ENCODE peak calls at places on chromosomes 3 and 15, in five cellular contexts. X, O, A, C and J are unnamed samples. For H3K4me1, the result is how much of the 10 kb centered on the place peaks cover.

GRCh38 chr3:196757876-196758739 is 18.5 kb downstream of the PAK2 start:
- DNase-seq in X (no peak), O (no peak), A (no peak), C (no peak), J (no peak)

GRCh38 chr3:43748179-43748578 is 57.4 kb downstream of the ABHD5 start:
- DNase-seq in A (no peak), X (no peak), O (no peak), C (no peak), J (no peak)

GRCh38 chr3:63864008-63864871 is 573 bp downstream of the ATXN7 start:
- DNase-seq in X (peak), A (peak), O (peak), C (peak), J (peak)

GRCh38 chr3:153315781-153316180 is 153.8 kb downstream of the RAP2B start:
- DNase-seq in C (no peak), X (no peak), A (no peak), O (no peak), J (no peak)

GRCh38 chr3:178082508-178082907 is 453.7 kb upstream of the KCNMB2 start:
- DNase-seq in C (no peak), O (no peak), A (no peak), X (no peak), J (no peak)

GRCh38 chr3:27326949-27327582 is 42.1 kb downstream of the NEK10 start:
- DNase-seq in C (no peak), A (no peak), X (no peak), O (no peak), J (no peak)

GRCh38 chr3:40398346-40398745 is 11.4 kb downstream of the ENTPD3 start:
- DNase-seq in C (no peak), A (no peak), O (no peak), X (no peak), J (peak)

GRCh38 chr15:66715736-66716667 is 14.0 kb downstream of the SMAD6 start:
- DNase-seq in C (no peak), X (no peak), A (no peak), O (no peak), J (peak)

GRCh38 chr3:83500422-83500821 is 1458.4 kb upstream of the CADM2 start:
- DNase-seq in A (no peak), O (no peak), C (peak), X (no peak), J (peak)

GRCh38 chr3:139281512-139282196 is 62.2 kb upstream of the MRPS22 start:
- DNase-seq in C (peak), A (no peak), O (no peak), X (no peak), J (no peak)

GRCh38 chr15:88624156-88624970 is 3.2 kb downstream of the AEN start:
- DNase-seq in O (no peak), C (no peak), A (no peak), X (peak), J (no peak)

GRCh38 chr3:125585595-125586223 is 9.6 kb downstream of the OSBPL11 start:
- DNase-seq in O (peak), C (peak), A (peak), X (peak), J (peak)

GRCh38 chr3:125587039-125587664 is 8.1 kb downstream of the OSBPL11 start:
- DNase-seq in O (no peak), C (no peak), A (no peak), X (no peak), J (no peak)

GRCh38 chr3:125593991-125594574 is 1.2 kb downstream of the OSBPL11 start:
- DNase-seq in A (no peak), O (no peak), C (no peak), X (no peak), J (no peak)

GRCh38 chr3:125591116-125591755 is 4.1 kb downstream of the OSBPL11 start:
- DNase-seq in X (no peak), A (no peak), C (no peak), O (no peak), J (peak)

GRCh38 chr3:125589743-125590142 is 5.6 kb downstream of the OSBPL11 start:
- DNase-seq in X (no peak), C (no peak), A (no peak), O (no peak), J (no peak)
- H3K4me1 ChIP-seq in X (under half), C (under half), A (under half), O (under half), J (under half)

GRCh38 chr3:193451881-193452280 is 73.3 kb upstream of the ATP13A5 start:
- DNase-seq in O (no peak), X (no peak), C (no peak), A (no peak), J (no peak)
- H3K4me3 ChIP-seq in O (no peak), X (no peak), C (no peak), A (no peak), J (no peak)

DNA sequence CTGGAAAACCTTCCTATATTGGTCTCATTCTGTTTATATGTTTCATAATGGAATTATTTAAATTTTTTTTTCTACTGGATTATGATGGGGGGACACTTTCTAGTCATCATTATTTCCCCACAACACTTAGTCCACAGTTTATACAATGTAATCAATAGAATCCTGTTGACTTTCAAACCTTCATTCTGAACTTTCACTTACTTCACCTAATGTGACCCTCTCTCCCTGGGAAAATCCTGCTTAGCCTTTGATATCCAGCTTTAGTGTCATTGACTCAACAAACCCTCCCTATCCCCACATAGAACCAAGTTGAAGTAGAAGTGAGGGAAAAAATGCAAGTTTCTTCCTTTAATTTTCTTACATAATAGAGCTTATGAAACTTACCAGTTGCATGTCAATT is 666.0 kb downstream of the MECOM start:
- DNase-seq in A (no peak), X (no peak), C (no peak), O (no peak), J (no peak)
- TF ChIP-seq CTCF in A (no peak), X (no peak), C (no peak), O (no peak), J (no peak)

DNA sequence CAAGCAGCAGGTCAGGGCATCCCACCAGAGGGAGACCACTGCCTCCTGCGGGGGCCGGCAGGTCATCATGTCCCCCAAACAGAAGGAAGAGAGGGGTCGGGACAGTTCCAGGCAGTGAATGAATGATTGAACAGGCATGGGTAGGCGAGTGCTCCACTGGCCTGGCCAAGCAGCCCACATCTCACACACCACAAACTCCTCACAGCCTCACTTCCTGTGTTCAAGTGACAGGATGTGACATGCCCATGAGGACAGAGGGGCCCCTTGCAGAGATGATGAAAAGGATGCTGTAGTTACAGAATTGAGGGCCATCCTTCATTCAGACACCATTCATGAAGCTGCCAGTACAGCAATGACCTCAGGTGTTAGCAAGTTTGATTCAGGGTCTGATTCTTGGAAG is 3.7 kb downstream of the IQSEC1 start:
- DNase-seq in C (no peak), A (peak), O (no peak), X (no peak), J (no peak)
- H3K4me1 ChIP-seq in C (under half), A (under half), O (under half), X (under half), J (under half)

GRCh38 chr3:9810357-9810726 is 280 bp downstream of the TTLL3 start:
- DNase-seq in O (peak), C (no peak), X (no peak), A (no peak), J (no peak)

GRCh38 chr3:9809615-9810356 is at the start of gene TTLL3:
- DNase-seq in X (peak), A (peak), O (peak), C (peak), J (peak)

GRCh38 chr3:9812870-9813483 is 2.9 kb downstream of the TTLL3 start:
- DNase-seq in X (no peak), O (no peak), C (no peak), A (no peak), J (no peak)

GRCh38 chr3:9809239-9809614 is 835 bp upstream of the TTLL3 start:
- DNase-seq in X (no peak), O (no peak), C (no peak), A (peak), J (peak)

GRCh38 chr3:9810846-9811245 is 784 bp downstream of the TTLL3 start:
- DNase-seq in X (no peak), A (no peak), O (no peak), C (no peak), J (no peak)
- H3K4me3 ChIP-seq in X (peak), A (peak), O (peak), C (no peak), J (no peak)

GRCh38 chr3:183182732-183183610 is 20.4 kb upstream of the LAMP3 start:
- DNase-seq in X (no peak), A (no peak), C (no peak), O (no peak), J (no peak)

GRCh38 chr3:183182073-183182472 is 19.5 kb upstream of the LAMP3 start:
- DNase-seq in X (no peak), O (no peak), C (no peak), A (no peak), J (no peak)

GRCh38 chr3:183189641-183190040 is 27.1 kb upstream of the LAMP3 start:
- DNase-seq in A (no peak), X (no peak), C (no peak), O (no peak), J (no peak)

GRCh38 chr3:183188895-183189462 is 26.4 kb upstream of the LAMP3 start:
- DNase-seq in O (peak), A (peak), C (peak), X (no peak), J (peak)

GRCh38 chr3:183185696-183186095 is 23.2 kb upstream of the LAMP3 start:
- DNase-seq in C (no peak), O (no peak), A (no peak), X (no peak), J (no peak)
- TF ChIP-seq CTCF in C (no peak), O (no peak), A (no peak), X (no peak), J (no peak)

DNA sequence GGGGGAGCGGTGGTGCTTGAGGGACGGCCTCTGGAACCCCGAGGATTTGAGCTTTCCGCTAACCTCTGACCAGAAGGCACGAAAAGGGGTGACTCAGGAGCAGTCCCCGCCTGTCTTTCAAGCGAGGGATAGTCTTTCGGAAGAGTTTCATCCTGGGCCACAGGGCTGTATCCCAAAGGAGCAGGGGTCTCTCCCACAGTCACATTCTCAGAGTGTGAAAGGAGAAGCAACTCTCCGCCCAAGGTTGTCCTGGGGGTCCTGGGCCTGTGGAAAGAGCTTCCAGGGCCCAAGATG is 1.4 kb upstream of the DUSP7 start:
- DNase-seq in C (no peak), O (no peak), A (no peak), X (no peak), J (no peak)
- H3K4me1 ChIP-seq in C (under half), O (under half), A (under half), X (under half), J (under half)

GRCh38 chr15:85854345-85855097 is 59.8 kb upstream of the KLHL25 start:
- DNase-seq in A (peak), C (peak), O (peak), X (peak), J (peak)
- H3K4me3 ChIP-seq in A (no peak), C (peak), O (no peak), X (no peak), J (no peak)

GRCh38 chr3:157088506-157089454 is 71.2 kb downstream of the CCNL1 start:
- DNase-seq in X (peak), O (peak), A (peak), C (peak), J (peak)
- TF ChIP-seq CTCF in X (peak), O (peak), A (peak), C (no peak), J (no peak)